ENCODE peak calls at places on chromosome 6, in four cellular contexts. M is neuronal stem cell, I is H1, B is IMR-90. Q is an unnamed sample.

GRCh38 chr6:54698974-54699373 is 147.6 kb upstream of the FAM83B start:
- DNase-seq in M (no peak), I (no peak), B (no peak), Q (no peak)

GRCh38 chr6:151254451-151255081 is 14.8 kb downstream of the AKAP12 start:
- DNase-seq in M (no peak), I (no peak), B (peak), Q (peak)

GRCh38 chr6:110786271-110786670 is 29.0 kb downstream of the CDK19 start:
- DNase-seq in M (no peak), I (no peak), B (no peak), Q (no peak)

GRCh38 chr6:37972994-37973757 is 153.6 kb downstream of the ZFAND3 start:
- DNase-seq in M (no peak), I (no peak), B (no peak), Q (peak)

GRCh38 chr6:37456126-37456525 is 23.1 kb downstream of the CMTR1 start:
- DNase-seq in M (no peak), I (no peak), B (peak), Q (peak)

GRCh38 chr6:38445321-38445720 is 194.4 kb downstream of the BTBD9 start:
- DNase-seq in M (no peak), I (no peak), B (peak), Q (no peak)

GRCh38 chr6:30219244-30219643 is 6.0 kb upstream of the TRIM26 start:
- DNase-seq in M (no peak), I (no peak), B (peak), Q (peak)

GRCh38 chr6:113630365-113630737 is 226.8 kb upstream of the MARCKS start:
- DNase-seq in M (no peak), I (no peak), B (peak), Q (peak)

GRCh38 chr6:152001408-152001807 is 193.9 kb downstream of the ESR1 start:
- DNase-seq in M (no peak), I (no peak), B (no peak), Q (no peak)

GRCh38 chr6:70738028-70738427 is 70.3 kb downstream of the SMAP1 start:
- DNase-seq in M (no peak), I (no peak), B (peak), Q (no peak)

GRCh38 chr6:145347256-145347655 is 388.1 kb downstream of the EPM2A start:
- DNase-seq in M (no peak), I (no peak), B (no peak), Q (no peak)

GRCh38 chr6:165186041-165186440 is 123.4 kb downstream of the C6orf118 start:
- DNase-seq in M (no peak), I (no peak), B (no peak), Q (no peak)

GRCh38 chr6:7532821-7533220 is 8.7 kb upstream of the DSP start:
- DNase-seq in M (no peak), I (no peak), B (no peak), Q (no peak)

GRCh38 chr6:22825210-22825609 is 255.8 kb downstream of the HDGFL1 start:
- DNase-seq in M (no peak), I (no peak), B (no peak), Q (no peak)

GRCh38 chr6:159871911-159872310 is 18.9 kb upstream of the MAS1 start:
- DNase-seq in M (no peak), I (no peak), B (peak), Q (no peak)

GRCh38 chr6:50845499-50846108 is 26.9 kb downstream of the TFAP2B start:
- DNase-seq in M (no peak), I (no peak), B (no peak), Q (no peak)

GRCh38 chr6:136753624-136754023 is 38.7 kb downstream of the MAP3K5 start:
- DNase-seq in M (no peak), I (no peak), B (no peak), Q (no peak)

GRCh38 chr6:37170273-37171140 is 555 bp downstream of the PIM1 start:
- DNase-seq in M (peak), I (no peak), B (peak), Q (peak)

GRCh38 chr6:122781716-122782115 is 2.2 kb downstream of the FABP7 start:
- DNase-seq in M (no peak), I (no peak), B (no peak), Q (no peak)

GRCh38 chr6:163688971-163689370 is 274.5 kb downstream of the QKI start:
- DNase-seq in M (no peak), I (no peak), B (peak), Q (peak)

GRCh38 chr6:147689398-147689797 is 180.9 kb downstream of the SAMD5 start:
- DNase-seq in M (no peak), I (no peak), B (peak), Q (no peak)

GRCh38 chr6:102417368-102417767 is 1023.9 kb downstream of the GRIK2 start:
- DNase-seq in M (no peak), I (no peak), B (no peak), Q (peak)

DNA sequence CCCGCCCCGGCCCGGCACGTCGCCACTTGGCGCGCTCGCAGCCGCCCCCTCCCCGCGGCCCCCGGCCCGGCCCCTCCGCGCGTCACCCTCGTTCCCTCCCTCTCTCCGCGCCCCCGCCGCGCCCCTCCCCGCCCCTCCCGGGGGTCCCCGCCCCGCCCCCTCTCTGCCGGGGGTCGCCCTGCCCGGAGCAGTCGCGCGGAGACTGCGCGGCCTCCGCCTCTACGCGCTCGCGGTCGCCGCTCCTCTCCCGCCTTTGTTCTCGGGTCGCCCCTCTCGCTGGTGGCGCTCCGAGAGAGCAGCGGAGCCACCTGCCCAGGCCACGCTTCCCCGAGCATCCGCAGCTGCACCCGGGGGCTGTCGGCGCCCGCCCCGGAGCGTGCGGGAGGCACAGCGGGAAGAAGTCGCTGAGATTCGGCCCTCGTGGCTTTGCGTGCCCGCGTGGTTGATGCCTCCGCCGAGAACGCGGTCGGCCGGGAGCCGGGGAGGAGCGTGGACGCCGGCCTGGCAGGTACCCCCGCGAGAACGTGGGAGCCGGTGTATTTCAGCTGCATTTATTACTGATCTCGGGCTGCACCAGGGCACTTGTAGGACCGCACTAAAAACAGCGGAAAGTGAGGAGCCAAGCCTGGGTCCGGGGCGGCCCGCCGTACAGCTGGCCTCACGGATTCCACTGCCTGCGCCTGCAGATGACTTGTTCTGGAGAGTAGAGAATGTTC is 412 bp upstream of the PHF10 start:
- DNase-seq in M (peak), I (no peak), B (peak), Q (peak)
- H2BK5ac ChIP-seq in M (peak), I (peak), B (peak), Q (no peak)

DNA sequence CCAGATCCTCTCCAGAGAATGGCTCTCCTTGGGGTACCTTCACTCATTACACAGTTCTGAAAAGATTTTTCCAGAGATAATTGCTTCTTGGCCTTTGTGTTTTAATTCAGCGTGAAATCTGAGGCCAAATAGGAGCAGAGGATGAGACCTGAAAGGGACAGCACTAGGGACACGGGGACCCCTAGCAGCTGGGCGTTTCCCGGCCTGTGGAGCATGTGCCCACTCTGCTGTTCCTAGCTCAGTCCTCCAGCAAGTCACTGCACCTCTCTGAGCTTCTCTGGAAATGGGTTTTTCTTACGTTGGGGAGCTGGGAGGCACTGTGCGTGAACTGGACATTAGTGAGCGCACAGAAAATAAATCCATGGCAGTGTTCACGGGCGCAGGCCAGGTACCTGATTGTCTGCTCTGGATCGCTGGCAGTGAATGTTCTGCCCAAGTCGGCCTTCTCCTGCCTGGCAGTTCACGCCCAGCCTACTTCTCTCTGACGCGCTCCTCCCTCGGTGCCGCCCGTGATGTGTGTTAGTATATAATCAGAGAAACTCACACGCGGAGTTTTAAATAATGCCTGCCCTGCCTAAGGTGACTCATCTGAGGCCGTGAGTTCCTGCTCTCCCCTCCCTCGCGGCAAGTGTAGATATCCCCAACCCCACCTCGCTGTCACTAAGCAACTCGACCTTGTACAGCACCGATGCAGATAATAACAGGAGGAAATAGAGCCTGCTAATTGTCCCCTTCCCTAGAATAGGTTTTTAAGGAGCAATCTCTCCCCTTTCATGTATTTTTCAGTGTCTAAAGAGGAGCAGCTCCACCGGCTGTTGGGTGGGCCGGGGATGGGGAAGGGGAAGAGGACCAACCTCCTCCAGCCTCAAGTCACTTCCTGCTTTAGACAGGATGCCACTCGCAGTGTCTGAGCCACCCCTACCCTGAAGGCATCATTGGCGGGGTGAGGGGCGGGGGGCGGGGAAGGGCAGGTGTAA is 2.7 kb upstream of the TUBB2A start:
- DNase-seq in M (no peak), I (no peak), B (no peak), Q (peak)
- H3K23ac ChIP-seq in M (no peak), I (no peak), B (no peak), Q (no peak)

GRCh38 chr6:149750136-149750609 is 632 bp downstream of the PCMT1 start:
- DNase-seq in M (peak), I (peak), B (peak), Q (peak)
- H3K18ac ChIP-seq in M (peak), I (peak), B (no peak), Q (peak)

GRCh38 chr6:26195376-26195923 is 108.2 kb downstream of the HFE start:
- DNase-seq in M (peak), I (no peak), B (peak), Q (peak)
- H2BK5ac ChIP-seq in M (no peak), I (peak), B (peak), Q (no peak)

GRCh38 chr6:28399370-28400121 is at the start of gene ZSCAN12:
- DNase-seq in M (peak), I (peak), B (peak), Q (peak)
- H3K23ac ChIP-seq in M (peak), I (no peak), B (peak), Q (no peak)

GRCh38 chr6:11263185-11263817 is 30.8 kb upstream of the NEDD9 start:
- DNase-seq in M (no peak), I (no peak), B (peak), Q (peak)
- H3K18ac ChIP-seq in M (no peak), I (no peak), B (no peak), Q (no peak)

DNA sequence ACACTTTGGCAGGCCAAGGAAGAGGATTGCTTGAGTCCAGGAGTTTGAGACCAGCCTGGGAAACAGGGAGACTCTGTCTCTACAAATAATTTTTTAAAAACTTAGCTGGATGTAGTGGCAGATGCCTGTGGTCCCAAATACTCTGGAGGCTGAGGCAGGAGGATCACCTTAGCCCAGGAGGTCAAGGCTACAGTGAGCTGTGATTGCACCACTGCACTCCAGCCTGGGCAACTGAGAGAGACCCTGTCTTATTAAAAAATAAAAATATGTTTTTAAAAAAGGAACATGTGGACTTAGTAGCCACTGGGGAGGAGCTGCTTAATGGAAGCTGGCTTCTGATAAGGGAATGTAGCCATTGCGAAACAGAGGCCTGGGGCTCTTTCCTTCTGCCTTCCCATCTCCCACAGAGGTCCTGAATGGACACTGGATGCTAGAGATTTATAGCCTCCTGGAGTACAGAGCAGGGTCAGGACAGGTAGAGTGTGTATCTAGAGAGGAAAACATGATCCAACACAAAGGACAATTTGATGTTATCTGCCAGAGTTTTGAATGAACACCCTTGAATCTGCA is 21.7 kb upstream of the GMNN start:
- DNase-seq in M (no peak), I (no peak), B (no peak), Q (no peak)
- H2BK5ac ChIP-seq in M (no peak), I (no peak), B (no peak), Q (no peak)

GRCh38 chr6:170238741-170239565 is 51.9 kb downstream of the DLL1 start:
- DNase-seq in M (no peak), I (no peak), B (no peak), Q (no peak)
- H3K23ac ChIP-seq in M (no peak), I (no peak), B (no peak), Q (no peak)

GRCh38 chr6:47141963-47142362 is 99.8 kb upstream of the ADGRF1 start:
- DNase-seq in M (no peak), I (no peak), B (no peak), Q (no peak)
- H3K18ac ChIP-seq in M (no peak), I (no peak), B (no peak), Q (no peak)

DNA sequence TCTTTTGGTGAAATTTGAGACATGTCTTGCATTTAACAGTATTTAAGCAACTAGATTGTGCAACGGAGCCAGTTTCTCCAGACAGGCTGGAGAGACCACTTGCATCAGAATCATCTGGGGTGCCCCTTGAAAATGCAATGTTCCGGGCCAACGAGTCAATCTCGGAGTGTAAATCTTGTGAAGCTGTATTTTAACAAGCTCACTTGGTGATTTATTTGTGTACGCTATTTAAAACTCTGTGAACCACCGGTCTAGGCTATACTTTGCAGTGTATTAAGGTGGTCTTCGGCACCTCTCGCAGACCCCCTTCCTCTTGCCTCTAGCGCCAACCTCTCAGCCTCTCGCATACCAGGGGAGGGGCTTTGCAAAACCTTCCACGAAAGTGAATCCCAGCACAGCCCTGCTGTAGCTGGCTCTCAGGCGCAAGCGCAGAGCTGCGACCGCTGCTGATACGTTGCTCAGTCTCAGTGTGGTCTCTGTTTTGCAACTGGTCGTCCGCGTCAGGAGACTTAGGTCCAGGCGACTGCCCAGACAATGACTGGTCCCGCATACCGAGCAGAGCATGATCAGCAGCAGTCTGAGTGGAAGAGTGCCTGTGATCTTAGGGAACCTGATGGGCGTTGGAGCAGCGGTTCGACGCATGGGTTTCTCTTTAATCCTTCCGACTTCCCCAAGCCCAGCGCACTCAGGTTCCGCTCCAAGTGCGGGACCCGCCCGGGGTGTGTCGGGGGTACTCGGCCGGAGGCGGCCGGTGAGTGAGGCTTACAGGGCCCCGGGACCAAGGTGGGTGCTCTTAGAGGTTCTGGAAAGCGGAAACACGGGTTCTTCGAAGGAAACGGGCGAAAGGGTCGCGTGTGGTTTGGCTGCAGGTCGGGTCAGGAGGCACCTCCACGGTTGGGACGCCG is at the start of gene ZNF391:
- DNase-seq in M (peak), I (peak), B (peak), Q (peak)
- H2BK5ac ChIP-seq in M (no peak), I (peak), B (peak), Q (no peak)

Q was measured in mesenchymal stem cell.